ENCODE peak calls at places on chromosomes 4 and X, in six cellular contexts. B is stimulated activated naive B cell treated with anti-CD40 and anti-IgM and Interleukin-4, amounts not matched to agents 10 μg/mL and 1 μg/mL and 100 μg/mL, for 72 hours; A is substantia nigra; H is endothelial cell; V is NCI-H1436; S is HL-60. U is an unnamed sample.

GRCh38 chrX:16827225-16827624 is 41.0 kb downstream of the TXLNG start:
- DNase-seq in S (no peak), A (no peak), H (no peak), V (no peak), B (no peak), U (no peak)

GRCh38 chr4:179398414-179398813 is 1956.2 kb upstream of the AGA start:
- DNase-seq in B (no peak), A (no peak), H (no peak), V (no peak), S (peak; percentile 89), U (no peak)

GRCh38 chr4:77367638-77368037 is 210.6 kb downstream of the CCNG2 start:
- DNase-seq in H (no peak), V (no peak), B (no peak), S (no peak), A (no peak), U (no peak)

GRCh38 chr4:25163216-25163615 is 3.0 kb upstream of the SEPSECS start:
- DNase-seq in H (no peak), B (no peak), V (no peak), S (peak; percentile 74), A (no peak), U (no peak)

GRCh38 chr4:148857973-148858534 is 415.8 kb upstream of the NR3C2 start:
- DNase-seq in B (no peak), V (no peak), A (no peak), S (no peak), H (no peak), U (no peak)

GRCh38 chr4:77021614-77022089 is 54.1 kb downstream of the CCNI start:
- DNase-seq in A (no peak), S (no peak), V (no peak), H (no peak), B (no peak), U (no peak)

GRCh38 chr4:42344749-42345148 is 52.5 kb upstream of the SHISA3 start:
- DNase-seq in H (no peak), A (no peak), B (no peak), S (no peak), V (no peak), U (no peak)

GRCh38 chr4:72969957-72970356 is 99.6 kb downstream of the COX18 start:
- DNase-seq in S (no peak), B (no peak), A (peak; percentile 37), V (no peak), H (no peak), U (peak; percentile 61)

GRCh38 chrX:108310511-108310910 is 127.7 kb downstream of the COL4A6 start:
- DNase-seq in B (no peak), S (no peak), V (no peak), A (no peak), H (no peak), U (no peak)

GRCh38 chrX:15391850-15392249 is 7.6 kb upstream of the VEGFD start:
- DNase-seq in H (no peak), S (no peak), A (no peak), B (no peak), V (no peak), U (no peak)

GRCh38 chr4:34814266-34814665 is 1430.0 kb downstream of the ARAP2 start:
- DNase-seq in A (no peak), V (no peak), H (no peak), B (no peak), S (no peak), U (no peak)

GRCh38 chr4:56821394-56822263 is at the start of gene SPINK2:
- DNase-seq in S (no peak), H (peak; percentile 46), V (peak; percentile 9), A (no peak), B (peak; percentile 13), U (no peak)

GRCh38 chr4:55031158-55031557 is 94.2 kb downstream of the KDR start:
- DNase-seq in A (no peak), H (no peak), V (no peak), B (no peak), S (no peak), U (no peak)

GRCh38 chrX:53071604-53072417 is 10.4 kb upstream of the TSPYL2 start:
- DNase-seq in B (peak; percentile 59), H (peak; percentile 46), V (peak; percentile 78), A (peak; percentile 34), S (no peak), U (peak; percentile 76)

GRCh38 chr4:119299221-119300071 is 22.5 kb downstream of the FABP2 start:
- DNase-seq in V (no peak), S (no peak), H (no peak), B (no peak), A (no peak), U (peak; percentile 32)

GRCh38 chr4:151329217-151330007 is 4.0 kb upstream of the SH3D19 start:
- DNase-seq in S (no peak), V (no peak), B (no peak), A (no peak), H (no peak), U (no peak)

GRCh38 chrX:43065978-43066377 is 288.0 kb upstream of the PPP1R2C start:
- DNase-seq in V (no peak), A (no peak), S (no peak), B (no peak), H (no peak), U (no peak)

GRCh38 chr4:73447701-73448100 is 11.7 kb downstream of the AFP start:
- DNase-seq in S (no peak), V (no peak), A (no peak), H (no peak), B (no peak), U (no peak)

GRCh38 chrX:54306379-54306778 is 51.5 kb downstream of the WNK3 start:
- DNase-seq in H (no peak), A (no peak), B (no peak), V (no peak), S (no peak), U (no peak)

GRCh38 chr4:176380352-176381157 is 60.8 kb downstream of the SPCS3 start:
- DNase-seq in B (no peak), S (no peak), H (no peak), A (no peak), V (no peak), U (no peak)

GRCh38 chrX:120559799-120560198 is 963 bp downstream of the CUL4B start:
- DNase-seq in A (no peak), V (peak; percentile 1), S (no peak), H (no peak), B (no peak), U (peak; percentile 28)